ENCODE peak calls at places on chromosomes 3 and 15, in five cellular contexts. R is activated CD8-positive, alpha-beta memory T cell treated with anti-CD3 and anti-CD28 coated beads, Interleukin-2, amount 10 ng/mL, durations not matched to agents 7 days and 5 days; J is GM04504; U is neural crest cell; N is AG10803. D is an unnamed sample.

GRCh38 chr3:236881-237280 is 40.3 kb downstream of the CHL1 start:
- DNase-seq in J (no peak), R (no peak), U (no peak), N (no peak), D (no peak)

GRCh38 chr3:196272826-196273225 is 14.7 kb downstream of the PCYT1A start:
- DNase-seq in R (no peak), J (no peak), U (no peak), N (no peak), D (no peak)

GRCh38 chr15:67422296-67422695 is 98.6 kb upstream of the C15orf61 start:
- DNase-seq in R (no peak), J (no peak), N (no peak), U (no peak), D (no peak)

GRCh38 chr3:24493951-24494615 is 567 bp downstream of the THRB start:
- DNase-seq in N (peak), U (peak), J (no peak), R (no peak), D (peak)

GRCh38 chr3:59540241-59540640 is 490.4 kb upstream of the CFAP20DC start:
- DNase-seq in R (no peak), N (peak), J (no peak), U (no peak), D (no peak)

GRCh38 chr15:38530113-38530512 is 34.5 kb downstream of the RASGRP1 start:
- DNase-seq in J (no peak), N (no peak), U (no peak), R (no peak), D (peak)

GRCh38 chr15:55861115-55861514 is 118.2 kb upstream of the PRTG start:
- DNase-seq in U (no peak), N (no peak), R (no peak), J (no peak), D (no peak)

GRCh38 chr3:156628095-156628690 is 46.2 kb upstream of the TIPARP start:
- DNase-seq in J (no peak), R (no peak), U (no peak), N (no peak), D (no peak)

GRCh38 chr15:70757627-70758026 is 5.7 kb downstream of the UACA start:
- DNase-seq in U (no peak), N (no peak), J (no peak), R (no peak), D (no peak)

GRCh38 chr3:54344601-54345216 is 222.4 kb downstream of the CACNA2D3 start:
- DNase-seq in N (no peak), R (no peak), U (no peak), J (no peak), D (no peak)